ENCODE peak calls at places on chromosomes 16 and 17, in ten cellular contexts. E is RWPE1, C is esophagus squamous epithelium, V is A549, B is cardiac muscle cell, I is dorsolateral prefrontal cortex, Q is lung, N is adrenal gland, X is upper lobe of right lung, F is thoracic aorta. J is an unnamed sample.

GRCh38 chr16:4081577-4082021 is 34.6 kb downstream of the ADCY9 start:
- DNase-seq in E (no peak), C (no peak), V (no peak), B (no peak), I (no peak), Q (no peak), N (no peak), X (no peak), F (no peak), J (no peak)

GRCh38 chr16:74811911-74812310 is 37.3 kb upstream of the FA2H start:
- DNase-seq in E (no peak), C (no peak), V (no peak), B (no peak), I (no peak), Q (no peak), N (peak; percentile 53), X (no peak), F (no peak), J (peak; percentile 21)

GRCh38 chr17:1639549-1639948 is 6.0 kb downstream of the SCARF1 start:
- DNase-seq in E (no peak), C (no peak), V (no peak), B (no peak), I (no peak), Q (peak; percentile 78), N (no peak), X (peak; percentile 87), F (no peak), J (peak; percentile 97)

GRCh38 chr17:79947351-79948031 is 88.2 kb downstream of the TBC1D16 start:
- DNase-seq in E (peak; percentile 60), C (no peak), V (no peak), B (no peak), I (peak; percentile 17), Q (no peak), N (peak; percentile 10), X (peak; percentile 60), F (no peak), J (no peak)

GRCh38 chr17:8109669-8110455 is 8.5 kb downstream of the ALOXE3 start:
- DNase-seq in E (peak; percentile 55), C (no peak), V (peak; percentile 75), B (peak; percentile 77), I (no peak), Q (no peak), N (peak; percentile 51), X (peak; percentile 90), F (no peak), J (peak; percentile 76)

GRCh38 chr16:901149-901548 is 69.6 kb downstream of the LMF1 start:
- DNase-seq in E (no peak), C (no peak), V (no peak), B (no peak), I (no peak), Q (no peak), N (no peak), X (no peak), F (no peak), J (no peak)

GRCh38 chr16:31093132-31093703 is 1.4 kb downstream of the VKORC1 start:
- DNase-seq in E (peak; percentile 73), C (no peak), V (no peak), B (peak; percentile 10), I (no peak), Q (no peak), N (no peak), X (no peak), F (no peak), J (no peak)

GRCh38 chr17:58338907-58339774 is 10.5 kb upstream of the TSPOAP1 start:
- DNase-seq in E (no peak), C (no peak), V (no peak), B (peak; percentile 57), I (no peak), Q (peak; percentile 54), N (peak; percentile 58), X (peak; percentile 85), F (no peak), J (no peak)

GRCh38 chr16:89308391-89309333 is 91.2 kb downstream of the ZNF778 start:
- DNase-seq in E (no peak), C (no peak), V (no peak), B (peak; percentile 19), I (no peak), Q (no peak), N (no peak), X (no peak), F (no peak), J (no peak)

GRCh38 chr17:32623196-32623595 is 136.4 kb downstream of the CDK5R1 start:
- DNase-seq in E (no peak), C (no peak), V (no peak), B (no peak), I (no peak), Q (no peak), N (no peak), X (no peak), F (no peak), J (no peak)

GRCh38 chr17:39669897-39670735 is 1.9 kb downstream of the PNMT start:
- DNase-seq in E (no peak), C (no peak), V (no peak), B (no peak), I (no peak), Q (no peak), N (no peak), X (peak; percentile 26), F (no peak), J (no peak)

GRCh38 chr17:12627177-12627629 is 38.5 kb upstream of the MYOCD start:
- DNase-seq in E (peak; percentile 4), C (no peak), V (peak; percentile 85), B (no peak), I (no peak), Q (no peak), N (peak; percentile 27), X (no peak), F (peak; percentile 89), J (no peak)

GRCh38 chr17:11028349-11028748 is 190.5 kb upstream of the PIRT start:
- DNase-seq in E (no peak), C (no peak), V (no peak), B (no peak), I (no peak), Q (no peak), N (no peak), X (no peak), F (no peak), J (no peak)
- H3K27ac ChIP-seq in E (no peak overlapping the region), C (no peak overlapping the region), V (no peak overlapping the region), B (no peak overlapping the region), I (no peak overlapping the region), Q (no peak overlapping the region), N (no peak overlapping the region), X (no peak overlapping the region), F (no peak overlapping the region), J (no peak overlapping the region)

GRCh38 chr16:23729503-23730424 is 16.7 kb upstream of the ERN2 start:
- DNase-seq in E (peak; percentile 24), C (no peak), V (no peak), B (no peak), I (no peak), Q (no peak), N (no peak), X (no peak), F (no peak), J (no peak)
- TF ChIP-seq CTCF in E (no peak), C (no peak), V (no peak), B (no peak), I (no peak), Q (no peak), N (no peak), X (no peak), F (no peak), J (no peak)

DNA sequence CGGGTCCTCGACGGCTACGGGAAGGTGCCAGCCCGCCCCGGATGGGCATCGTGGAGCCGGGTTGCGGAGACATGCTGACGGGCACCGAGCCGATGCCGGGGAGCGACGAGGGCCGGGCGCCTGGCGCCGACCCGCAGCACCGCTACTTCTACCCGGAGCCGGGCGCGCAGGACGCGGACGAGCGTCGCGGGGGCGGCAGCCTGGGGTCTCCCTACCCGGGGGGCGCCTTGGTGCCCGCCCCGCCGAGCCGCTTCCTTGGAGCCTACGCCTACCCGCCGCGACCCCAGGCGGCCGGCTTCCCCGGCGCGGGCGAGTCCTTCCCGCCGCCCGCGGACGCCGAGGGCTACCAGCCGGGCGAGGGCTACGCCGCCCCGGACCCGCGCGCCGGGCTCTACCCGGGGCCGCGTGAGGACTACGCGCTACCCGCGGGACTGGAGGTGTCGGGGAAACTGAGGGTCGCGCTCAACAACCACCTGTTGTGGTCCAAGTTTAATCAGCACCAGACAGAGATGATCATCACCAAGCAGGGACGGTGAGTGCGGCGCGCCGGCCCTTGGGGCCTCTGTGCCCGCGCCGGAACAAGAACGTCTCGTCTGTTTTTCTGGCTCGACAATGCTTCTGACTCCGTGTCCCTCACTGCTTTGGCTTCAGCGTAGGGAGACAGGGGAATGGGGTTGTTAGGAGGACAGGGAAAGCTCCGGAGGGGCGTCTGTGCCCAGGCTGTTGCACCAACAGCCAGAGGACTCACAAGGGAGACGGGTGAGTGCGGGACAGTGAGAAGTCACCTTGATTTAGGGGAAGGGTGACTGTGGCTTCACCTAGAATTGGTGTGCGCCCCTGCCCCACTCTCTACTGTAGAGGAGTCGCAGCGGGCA is 615 bp downstream of the TBX21 start:
- DNase-seq in E (no peak), C (no peak), V (no peak), B (peak; percentile 28), I (peak; percentile 12), Q (no peak), N (no peak), X (peak; percentile 49), F (no peak), J (no peak)
- H3K27ac ChIP-seq in E (no peak overlapping the region), C (peak overlapping the region; percentile 33), V (peak overlapping the region; percentile 74), B (no peak overlapping the region), I (no peak overlapping the region), Q (no peak overlapping the region), N (no peak overlapping the region), X (peak overlapping the region; percentile 24), F (no peak overlapping the region), J (no peak overlapping the region)

GRCh38 chr16:8934601-8935000 is 29.1 kb downstream of the USP7 start:
- DNase-seq in E (no peak), C (no peak), V (no peak), B (no peak), I (no peak), Q (no peak), N (no peak), X (no peak), F (no peak), J (no peak)

GRCh38 chr16:8937803-8938202 is 25.9 kb downstream of the USP7 start:
- DNase-seq in E (no peak), C (no peak), V (no peak), B (no peak), I (no peak), Q (no peak), N (peak; percentile 43), X (no peak), F (no peak), J (no peak)

GRCh38 chr16:8936421-8936820 is 27.3 kb downstream of the USP7 start:
- DNase-seq in E (peak; percentile 69), C (no peak), V (peak; percentile 69), B (no peak), I (no peak), Q (no peak), N (peak; percentile 56), X (no peak), F (no peak), J (peak; percentile 37)

GRCh38 chr16:8931864-8932263 is 31.8 kb downstream of the USP7 start:
- DNase-seq in E (peak; percentile 38), C (no peak), V (no peak), B (peak; percentile 81), I (no peak), Q (no peak), N (peak; percentile 54), X (no peak), F (no peak), J (peak; percentile 54)

DNA sequence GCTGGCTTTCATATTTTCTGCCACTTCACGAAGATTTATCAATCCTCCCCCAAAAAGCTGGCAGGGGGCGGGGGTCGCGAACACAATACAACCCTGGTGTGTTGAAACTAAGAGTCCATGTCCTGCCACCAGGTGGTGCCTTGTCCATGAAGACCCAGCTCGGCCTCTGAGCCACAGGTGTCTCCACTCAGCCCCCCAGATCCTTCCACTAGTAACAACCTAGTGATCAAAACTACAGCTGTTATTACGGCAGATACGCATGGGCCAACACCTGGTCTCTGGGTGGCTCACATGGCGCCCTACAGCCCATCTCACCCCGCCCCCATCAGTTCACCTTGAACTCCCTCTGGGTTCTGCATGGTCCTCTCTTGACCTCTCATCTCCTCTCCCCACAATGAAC is 27.7 kb downstream of the USP7 start:
- DNase-seq in E (no peak), C (no peak), V (no peak), B (no peak), I (no peak), Q (no peak), N (no peak), X (no peak), F (no peak), J (no peak)
- TF ChIP-seq CTCF in E (no peak), C (no peak), V (no peak), B (peak; percentile 10), I (peak; percentile 12), Q (no peak), N (no peak), X (no peak), F (no peak), J (no peak)

J was measured in thyroid gland.